ENCODE peak calls at places on chromosomes 1 and 21, in nine cellular contexts. One of them, this sample, is unnamed.

GRCh38 chr21:42424848-42425602 is 21.3 kb downstream of the UBASH3A start:
- DNase-seq in CD8-positive, alpha-beta T cell: peak; percentile 66
- DNase-seq in heart left ventricle: no peak
- DNase-seq in cardiac muscle cell: no peak
- DNase-seq in PC-3: no peak
- DNase-seq in mucosa of descending colon: peak; percentile 38
- DNase-seq in stomach: no peak
- DNase-seq in ovary: no peak
- DNase-seq in left ventricle myocardium inferior: no peak
- DNase-seq in this sample: no peak

GRCh38 chr1:43282220-43283195 is 2.9 kb downstream of the C1orf210 start:
- DNase-seq in CD8-positive, alpha-beta T cell: no peak
- DNase-seq in heart left ventricle: no peak
- DNase-seq in cardiac muscle cell: no peak
- DNase-seq in PC-3: no peak
- DNase-seq in mucosa of descending colon: no peak
- DNase-seq in stomach: no peak
- DNase-seq in ovary: no peak
- DNase-seq in left ventricle myocardium inferior: no peak
- DNase-seq in this sample: no peak

GRCh38 chr1:19430121-19431068 is 54.9 kb downstream of the CAPZB start:
- DNase-seq in CD8-positive, alpha-beta T cell: no peak
- DNase-seq in heart left ventricle: no peak
- DNase-seq in cardiac muscle cell: peak; percentile 77
- DNase-seq in PC-3: peak; percentile 88
- DNase-seq in mucosa of descending colon: no peak
- DNase-seq in stomach: peak; percentile 64
- DNase-seq in ovary: no peak
- DNase-seq in left ventricle myocardium inferior: no peak
- DNase-seq in this sample: no peak

GRCh38 chr1:227072991-227073390 is 132.9 kb downstream of the COQ8A start:
- DNase-seq in CD8-positive, alpha-beta T cell: no peak
- DNase-seq in heart left ventricle: no peak
- DNase-seq in cardiac muscle cell: peak; percentile 30
- DNase-seq in PC-3: peak; percentile 92
- DNase-seq in mucosa of descending colon: no peak
- DNase-seq in stomach: no peak
- DNase-seq in ovary: no peak
- DNase-seq in left ventricle myocardium inferior: no peak
- DNase-seq in this sample: no peak

GRCh38 chr21:39660596-39660995 is 47.9 kb downstream of the B3GALT5 start:
- DNase-seq in CD8-positive, alpha-beta T cell: no peak
- DNase-seq in heart left ventricle: peak; percentile 71
- DNase-seq in cardiac muscle cell: peak; percentile 49
- DNase-seq in PC-3: peak; percentile 61
- DNase-seq in mucosa of descending colon: peak; percentile 55
- DNase-seq in stomach: no peak
- DNase-seq in ovary: peak; percentile 31
- DNase-seq in left ventricle myocardium inferior: peak; percentile 45
- DNase-seq in this sample: no peak

GRCh38 chr1:67552336-67552759 is 122.1 kb upstream of the SERBP1 start:
- DNase-seq in CD8-positive, alpha-beta T cell: no peak
- DNase-seq in heart left ventricle: no peak
- DNase-seq in cardiac muscle cell: no peak
- DNase-seq in PC-3: no peak
- DNase-seq in mucosa of descending colon: peak; percentile 59
- DNase-seq in stomach: peak; percentile 60
- DNase-seq in ovary: no peak
- DNase-seq in left ventricle myocardium inferior: no peak
- DNase-seq in this sample: no peak

GRCh38 chr1:10117865-10118264 is 85.1 kb downstream of the UBE4B start:
- DNase-seq in CD8-positive, alpha-beta T cell: no peak
- DNase-seq in heart left ventricle: no peak
- DNase-seq in cardiac muscle cell: no peak
- DNase-seq in PC-3: no peak
- DNase-seq in mucosa of descending colon: no peak
- DNase-seq in stomach: no peak
- DNase-seq in ovary: no peak
- DNase-seq in left ventricle myocardium inferior: no peak
- DNase-seq in this sample: no peak

GRCh38 chr1:161209790-161210409 is 5.2 kb upstream of the FCER1G start:
- DNase-seq in CD8-positive, alpha-beta T cell: peak; percentile 48
- DNase-seq in heart left ventricle: peak; percentile 82
- DNase-seq in cardiac muscle cell: peak; percentile 77
- DNase-seq in PC-3: peak; percentile 92
- DNase-seq in mucosa of descending colon: peak; percentile 78
- DNase-seq in stomach: peak; percentile 80
- DNase-seq in ovary: peak; percentile 75
- DNase-seq in left ventricle myocardium inferior: peak; percentile 66
- DNase-seq in this sample: peak; percentile 77

GRCh38 chr1:186014370-186015030 is 280.3 kb downstream of the HMCN1 start:
- DNase-seq in CD8-positive, alpha-beta T cell: no peak
- DNase-seq in heart left ventricle: no peak
- DNase-seq in cardiac muscle cell: peak; percentile 60
- DNase-seq in PC-3: no peak
- DNase-seq in mucosa of descending colon: no peak
- DNase-seq in stomach: no peak
- DNase-seq in ovary: no peak
- DNase-seq in left ventricle myocardium inferior: no peak
- DNase-seq in this sample: no peak

GRCh38 chr1:107975861-107976260 is 10.9 kb upstream of the VAV3 start:
- DNase-seq in CD8-positive, alpha-beta T cell: no peak
- DNase-seq in heart left ventricle: no peak
- DNase-seq in cardiac muscle cell: no peak
- DNase-seq in PC-3: no peak
- DNase-seq in mucosa of descending colon: no peak
- DNase-seq in stomach: no peak
- DNase-seq in ovary: no peak
- DNase-seq in left ventricle myocardium inferior: no peak
- DNase-seq in this sample: no peak
- H3K4me1 ChIP-seq in CD8-positive, alpha-beta T cell: no peaks in the 10 kb centered on the region
- H3K4me1 ChIP-seq in heart left ventricle: no peaks in the 10 kb centered on the region
- H3K4me1 ChIP-seq in cardiac muscle cell: no peaks in the 10 kb centered on the region
- H3K4me1 ChIP-seq in PC-3: no peaks in the 10 kb centered on the region
- H3K4me1 ChIP-seq in mucosa of descending colon: no peaks in the 10 kb centered on the region
- H3K4me1 ChIP-seq in stomach: no peaks in the 10 kb centered on the region
- H3K4me1 ChIP-seq in ovary: no peaks in the 10 kb centered on the region
- H3K4me1 ChIP-seq in left ventricle myocardium inferior: no peaks in the 10 kb centered on the region
- H3K4me1 ChIP-seq in this sample: no peaks in the 10 kb centered on the region

GRCh38 chr1:1357871-1358432 is 403 bp downstream of the MXRA8 start:
- DNase-seq in CD8-positive, alpha-beta T cell: no peak
- DNase-seq in heart left ventricle: peak; percentile 36
- DNase-seq in cardiac muscle cell: peak; percentile 38
- DNase-seq in PC-3: no peak
- DNase-seq in mucosa of descending colon: peak; percentile 11
- DNase-seq in stomach: no peak
- DNase-seq in ovary: no peak
- DNase-seq in left ventricle myocardium inferior: no peak
- DNase-seq in this sample: no peak
- H3K4me3 ChIP-seq in CD8-positive, alpha-beta T cell: peak overlapping the region; percentile 37
- H3K4me3 ChIP-seq in heart left ventricle: peak overlapping the region; percentile 45
- H3K4me3 ChIP-seq in cardiac muscle cell: peak overlapping the region; percentile 10
- H3K4me3 ChIP-seq in PC-3: no peak overlapping the region
- H3K4me3 ChIP-seq in mucosa of descending colon: no peak overlapping the region
- H3K4me3 ChIP-seq in stomach: peak overlapping the region; percentile 50
- H3K4me3 ChIP-seq in ovary: peak overlapping the region; percentile 52
- H3K4me3 ChIP-seq in left ventricle myocardium inferior: peak overlapping the region; percentile 69
- H3K4me3 ChIP-seq in this sample: peak overlapping the region; percentile 71

DNA sequence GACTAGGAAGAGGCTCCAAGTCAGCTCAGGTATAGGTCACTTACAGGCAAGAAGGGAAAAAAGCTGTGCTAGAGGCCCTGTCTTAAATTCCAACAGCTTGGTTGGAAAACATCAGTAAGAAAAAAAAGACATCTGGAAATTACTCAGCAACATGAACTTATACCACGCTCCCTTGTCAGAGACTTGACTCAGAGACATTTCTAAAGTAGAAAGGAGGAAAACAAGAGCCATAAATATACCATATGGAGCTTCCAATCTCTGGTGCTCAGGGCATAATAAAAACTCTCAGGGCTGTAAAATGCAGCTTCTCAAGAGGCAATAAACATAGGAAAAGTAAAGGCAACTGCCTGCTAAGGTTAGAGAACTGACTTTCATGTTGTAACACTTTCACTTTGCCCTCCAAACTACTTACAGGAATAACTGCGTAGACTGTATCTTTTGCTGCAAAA is 14.7 kb downstream of the ATPAF1 start:
- DNase-seq in CD8-positive, alpha-beta T cell: no peak
- DNase-seq in heart left ventricle: no peak
- DNase-seq in cardiac muscle cell: peak; percentile 32
- DNase-seq in PC-3: no peak
- DNase-seq in mucosa of descending colon: peak; percentile 23
- DNase-seq in stomach: no peak
- DNase-seq in ovary: no peak
- DNase-seq in left ventricle myocardium inferior: no peak
- DNase-seq in this sample: no peak
- H3K36me3 ChIP-seq in CD8-positive, alpha-beta T cell: peaks cover 25% of the 10 kb centered on the region
- H3K36me3 ChIP-seq in heart left ventricle: peaks cover 94% of the 10 kb centered on the region
- H3K36me3 ChIP-seq in cardiac muscle cell: peaks cover 21% of the 10 kb centered on the region
- H3K36me3 ChIP-seq in PC-3: peaks cover 57% of the 10 kb centered on the region
- H3K36me3 ChIP-seq in mucosa of descending colon: no peaks in the 10 kb centered on the region
- H3K36me3 ChIP-seq in stomach: peaks cover 86% of the 10 kb centered on the region
- H3K36me3 ChIP-seq in ovary: no peaks in the 10 kb centered on the region
- H3K36me3 ChIP-seq in left ventricle myocardium inferior: peaks cover 90% of the 10 kb centered on the region
- H3K36me3 ChIP-seq in this sample: peaks cover 82% of the 10 kb centered on the region

DNA sequence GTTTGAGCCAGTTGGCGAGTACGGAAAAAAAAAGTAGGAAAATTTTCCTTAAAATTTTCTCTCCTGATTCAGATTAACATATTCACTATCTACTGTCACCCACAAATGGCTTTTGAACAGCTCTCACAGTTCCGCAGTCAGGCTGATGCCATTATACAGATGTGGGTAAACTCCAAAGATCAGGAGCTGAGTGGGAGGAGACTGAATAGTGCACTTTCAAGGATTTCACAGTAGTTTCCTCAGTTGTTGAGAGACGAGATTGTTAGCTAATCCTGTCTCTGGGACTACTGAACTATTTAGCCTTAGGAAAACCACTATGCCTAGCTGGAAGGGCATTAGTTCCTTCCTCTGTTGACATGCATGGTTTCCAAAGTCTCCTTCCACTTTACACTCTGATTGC is 3.2 kb upstream of the DISP1 start:
- DNase-seq in CD8-positive, alpha-beta T cell: no peak
- DNase-seq in heart left ventricle: no peak
- DNase-seq in cardiac muscle cell: no peak
- DNase-seq in PC-3: no peak
- DNase-seq in mucosa of descending colon: no peak
- DNase-seq in stomach: no peak
- DNase-seq in ovary: no peak
- DNase-seq in left ventricle myocardium inferior: no peak
- DNase-seq in this sample: no peak
- H3K4me1 ChIP-seq in CD8-positive, alpha-beta T cell: peaks cover 13% of the 10 kb centered on the region
- H3K4me1 ChIP-seq in heart left ventricle: no peaks in the 10 kb centered on the region
- H3K4me1 ChIP-seq in cardiac muscle cell: peaks cover 6% of the 10 kb centered on the region
- H3K4me1 ChIP-seq in PC-3: peaks cover 18% of the 10 kb centered on the region
- H3K4me1 ChIP-seq in mucosa of descending colon: peaks cover 12% of the 10 kb centered on the region
- H3K4me1 ChIP-seq in stomach: peaks cover 25% of the 10 kb centered on the region
- H3K4me1 ChIP-seq in ovary: peaks cover 4% of the 10 kb centered on the region
- H3K4me1 ChIP-seq in left ventricle myocardium inferior: peaks cover 19% of the 10 kb centered on the region
- H3K4me1 ChIP-seq in this sample: peaks cover 16% of the 10 kb centered on the region

DNA sequence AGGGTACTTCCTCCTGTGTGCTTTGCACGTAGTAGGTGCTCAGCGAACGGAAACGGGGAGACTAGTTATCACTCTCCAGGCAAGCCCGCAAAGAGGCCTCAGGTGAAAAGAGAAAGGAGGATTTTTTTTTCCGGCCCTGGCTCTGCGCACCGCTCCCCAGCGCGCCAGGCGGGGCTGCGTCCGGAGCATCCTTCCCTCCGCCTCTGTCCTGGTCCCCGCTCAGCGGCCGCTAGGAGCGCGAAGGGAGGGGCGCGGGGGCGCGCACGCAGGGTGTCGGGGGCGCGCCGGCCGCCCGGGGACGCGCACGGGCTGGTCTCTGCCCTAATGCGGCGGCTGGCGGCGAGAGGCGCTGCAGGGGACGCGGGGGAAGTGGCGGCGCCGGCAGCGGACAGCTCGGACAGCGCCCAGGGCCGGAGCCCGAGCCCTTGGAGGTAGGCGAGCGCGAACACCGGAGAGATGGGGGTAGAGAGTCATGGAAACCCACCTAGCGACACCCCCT is 42.3 kb upstream of the NFASC start:
- DNase-seq in CD8-positive, alpha-beta T cell: no peak
- DNase-seq in heart left ventricle: peak; percentile 76
- DNase-seq in cardiac muscle cell: peak; percentile 49
- DNase-seq in PC-3: peak; percentile 86
- DNase-seq in mucosa of descending colon: peak; percentile 75
- DNase-seq in stomach: peak; percentile 48
- DNase-seq in ovary: peak; percentile 90
- DNase-seq in left ventricle myocardium inferior: peak; percentile 78
- DNase-seq in this sample: peak; percentile 29
- H3K4me3 ChIP-seq in CD8-positive, alpha-beta T cell: no peak overlapping the region
- H3K4me3 ChIP-seq in heart left ventricle: peak overlapping the region; percentile 59
- H3K4me3 ChIP-seq in cardiac muscle cell: no peak overlapping the region
- H3K4me3 ChIP-seq in PC-3: peak overlapping the region; percentile 8
- H3K4me3 ChIP-seq in mucosa of descending colon: no peak overlapping the region
- H3K4me3 ChIP-seq in stomach: peak overlapping the region; percentile 47
- H3K4me3 ChIP-seq in ovary: peak overlapping the region; percentile 61
- H3K4me3 ChIP-seq in left ventricle myocardium inferior: peak overlapping the region; percentile 69
- H3K4me3 ChIP-seq in this sample: peak overlapping the region; percentile 56